ENCODE peak calls at places on chromosomes 6 and 20, in eight cellular contexts. R is H54, P is NCI-H748 treated with DMSO at 0.1 percent for 48 hours, I is T-helper 1 cell, A is HS-5, D is germinal center, G is HFF-Myc, K is cardiac muscle cell. B is an unnamed sample.

GRCh38 chr6:13089296-13089994 is 238.9 kb downstream of the TBC1D7 start:
- DNase-seq in A (peak; percentile 14), R (no peak), G (no peak), P (no peak), D (no peak), I (no peak), K (peak; percentile 67), B (no peak)

GRCh38 chr20:45229264-45230056 is 8.3 kb downstream of the SEMG2 start:
- DNase-seq in P (no peak), A (no peak), R (peak; percentile 33), G (no peak), I (no peak), D (peak; percentile 19), K (peak; percentile 21), B (no peak)

GRCh38 chr6:20333870-20334269 is 67.8 kb upstream of the E2F3 start:
- DNase-seq in G (no peak), A (no peak), I (no peak), D (no peak), P (no peak), R (no peak), K (no peak), B (no peak)

GRCh38 chr20:433300-433975 is 25.3 kb downstream of the RBCK1 start:
- DNase-seq in K (no peak), P (no peak), D (peak; percentile 61), A (no peak), G (no peak), R (no peak), I (no peak), B (no peak)

GRCh38 chr6:6230286-6230685 is 90.2 kb downstream of the F13A1 start:
- DNase-seq in K (no peak), D (no peak), P (no peak), R (no peak), G (no peak), A (no peak), I (no peak), B (no peak)

GRCh38 chr6:139912735-139913400 is 538.4 kb upstream of the CITED2 start:
- DNase-seq in K (no peak), R (no peak), G (no peak), P (no peak), I (no peak), A (no peak), D (no peak), B (no peak)

GRCh38 chr6:26045939-26046368 is 41.3 kb upstream of the HFE start:
- DNase-seq in D (no peak), G (no peak), P (no peak), A (no peak), R (no peak), K (no peak), I (no peak), B (no peak)

GRCh38 chr6:157597461-157598312 is 216.7 kb downstream of the ZDHHC14 start:
- DNase-seq in G (no peak), K (peak; percentile 42), A (no peak), D (no peak), R (no peak), I (no peak), P (no peak), B (no peak)

GRCh38 chr6:8481727-8482126 is 46.4 kb upstream of the SLC35B3 start:
- DNase-seq in A (peak; percentile 2), P (no peak), D (no peak), G (peak; percentile 2), R (peak; percentile 2), I (no peak), K (peak; percentile 0), B (no peak)

GRCh38 chr6:130632897-130633296 is 194.3 kb upstream of the SMLR1 start:
- DNase-seq in G (no peak), P (no peak), K (peak; percentile 2), D (no peak), R (no peak), A (no peak), I (no peak), B (no peak)

GRCh38 chr20:52209154-52209571 is 17.6 kb upstream of the ZFP64 start:
- DNase-seq in R (no peak), I (no peak), P (no peak), A (no peak), K (no peak), G (no peak), D (no peak), B (no peak)

GRCh38 chr6:150165020-150165702 is 22.3 kb downstream of the PPP1R14C start:
- DNase-seq in K (no peak), R (no peak), D (no peak), A (no peak), G (no peak), P (no peak), I (no peak), B (no peak)

GRCh38 chr6:156880913-156881312 is 103.7 kb downstream of the ARID1B start:
- DNase-seq in D (no peak), I (no peak), G (no peak), P (no peak), K (no peak), A (no peak), R (no peak), B (no peak)

GRCh38 chr20:60589624-60590023 is 631.4 kb downstream of the CDH26 start:
- DNase-seq in I (no peak), P (no peak), A (no peak), D (no peak), R (no peak), G (no peak), K (no peak), B (no peak)

GRCh38 chr6:56842602-56843475 is 112.1 kb upstream of the BEND6 start:
- DNase-seq in D (peak; percentile 3), G (no peak), I (no peak), K (peak; percentile 41), R (no peak), A (no peak), P (peak; percentile 32), B (no peak)

GRCh38 chr20:5153612-5154542 is 27.1 kb downstream of the CDS2 start:
- DNase-seq in R (no peak), A (no peak), D (no peak), I (no peak), G (no peak), P (no peak), K (no peak), B (no peak)

GRCh38 chr6:44655368-44656342 is 268.1 kb downstream of the CDC5L start:
- DNase-seq in P (peak; percentile 72), R (peak; percentile 82), A (no peak), D (peak; percentile 63), K (peak; percentile 89), I (peak; percentile 62), G (no peak), B (no peak)

GRCh38 chr6:148520109-148520841 is 177.6 kb downstream of the SASH1 start:
- DNase-seq in P (no peak), A (no peak), R (no peak), D (peak; percentile 84), G (no peak), K (no peak), I (no peak), B (no peak)

GRCh38 chr20:3927486-3928291 is 38.5 kb downstream of the PANK2 start:
- DNase-seq in A (no peak), D (no peak), I (no peak), G (no peak), K (peak; percentile 80), R (no peak), P (peak; percentile 36), B (no peak)

GRCh38 chr6:160060920-160061447 is 60.6 kb upstream of the SLC22A1 start:
- DNase-seq in A (no peak), K (no peak), I (no peak), G (no peak), D (no peak), P (no peak), R (no peak), B (no peak)

GRCh38 chr6:135630789-135631376 is 133.3 kb upstream of the AHI1 start:
- DNase-seq in A (no peak), I (no peak), G (no peak), D (no peak), K (no peak), P (no peak), R (no peak), B (no peak)

GRCh38 chr20:23519556-23519955 is 28.6 kb downstream of the CST8 start:
- DNase-seq in K (no peak), I (no peak), A (no peak), D (no peak), P (no peak), R (no peak), G (no peak), B (no peak)